ENCODE peak calls at places on chromosome 20, in seven cellular contexts. O, P, H, U, C, W and J are unnamed samples.

GRCh38 chr20:60372282-60372681 is 414.1 kb downstream of the CDH26 start:
- DNase-seq in O (no peak), P (no peak), H (no peak), U (no peak), C (no peak), W (no peak), J (no peak)

GRCh38 chr20:51376121-51376520 is 166.4 kb downstream of the NFATC2 start:
- DNase-seq in O (no peak), P (no peak), H (no peak), U (no peak), C (no peak), W (no peak), J (no peak)

GRCh38 chr20:62786100-62786499 is 10.2 kb upstream of the MRGBP start:
- DNase-seq in O (no peak), P (no peak), H (no peak), U (no peak), C (no peak), W (no peak), J (no peak)

GRCh38 chr20:59723607-59724456 is 119.5 kb downstream of the PHACTR3 start:
- DNase-seq in O (no peak), P (no peak), H (peak; percentile 98), U (no peak), C (no peak), W (no peak), J (no peak)

GRCh38 chr20:35561268-35561667 is 19.4 kb downstream of the ERGIC3 start:
- DNase-seq in O (no peak), P (peak; percentile 64), H (peak; percentile 75), U (no peak), C (no peak), W (peak; percentile 58), J (peak; percentile 34)

GRCh38 chr20:42027746-42028268 is 409.6 kb upstream of the CHD6 start:
- DNase-seq in O (no peak), P (no peak), H (peak; percentile 6), U (no peak), C (no peak), W (no peak), J (no peak)

GRCh38 chr20:60477958-60478357 is 519.7 kb downstream of the CDH26 start:
- DNase-seq in O (no peak), P (no peak), H (peak; percentile 32), U (no peak), C (no peak), W (no peak), J (no peak)

GRCh38 chr20:51570755-51571469 is 28.4 kb upstream of the NFATC2 start:
- DNase-seq in O (no peak), P (peak; percentile 34), H (no peak), U (no peak), C (no peak), W (no peak), J (no peak)

GRCh38 chr20:44342240-44342639 is 5.4 kb downstream of the R3HDML start:
- DNase-seq in O (no peak), P (no peak), H (no peak), U (no peak), C (no peak), W (no peak), J (no peak)

GRCh38 chr20:64044484-64045247 is 4.8 kb downstream of the SOX18 start:
- DNase-seq in O (no peak), P (peak; percentile 45), H (no peak), U (no peak), C (no peak), W (peak; percentile 86), J (no peak)

GRCh38 chr20:13458860-13459451 is 179.8 kb downstream of the TASP1 start:
- DNase-seq in O (no peak), P (peak; percentile 79), H (peak; percentile 54), U (no peak), C (no peak), W (peak; percentile 55), J (no peak)

GRCh38 chr20:57475388-57476072 is 49.4 kb downstream of the CTCFL start:
- DNase-seq in O (no peak), P (no peak), H (no peak), U (no peak), C (no peak), W (no peak), J (no peak)

GRCh38 chr20:13739726-13740649 is 44.7 kb downstream of the ESF1 start:
- DNase-seq in O (no peak), P (peak; percentile 33), H (peak; percentile 53), U (no peak), C (no peak), W (no peak), J (no peak)

GRCh38 chr20:11891081-11891826 is 26.4 kb upstream of the BTBD3 start:
- DNase-seq in O (peak; percentile 4), P (peak; percentile 39), H (peak; percentile 86), U (peak; percentile 88), C (peak; percentile 60), W (peak; percentile 39), J (peak; percentile 48)

GRCh38 chr20:36548704-36549627 is 7.6 kb downstream of the MYL9 start:
- DNase-seq in O (no peak), P (no peak), H (no peak), U (no peak), C (no peak), W (no peak), J (no peak)

GRCh38 chr20:41172296-41173140 is 35.2 kb downstream of the PLCG1 start:
- DNase-seq in O (no peak), P (no peak), H (no peak), U (no peak), C (no peak), W (no peak), J (no peak)

GRCh38 chr20:36153204-36153603 is 1.3 kb upstream of the EPB41L1 start:
- DNase-seq in O (no peak), P (no peak), H (no peak), U (peak; percentile 8), C (no peak), W (no peak), J (no peak)

GRCh38 chr20:48621256-48622078 is 206.3 kb downstream of the PREX1 start:
- DNase-seq in O (no peak), P (peak; percentile 19), H (peak; percentile 45), U (peak; percentile 73), C (no peak), W (peak; percentile 91), J (no peak)

GRCh38 chr20:23998392-23998791 is 9.8 kb upstream of the GGTLC1 start:
- DNase-seq in O (no peak), P (no peak), H (no peak), U (no peak), C (no peak), W (no peak), J (no peak)
- TF ChIP-seq CTCF in O (no peak), P (no peak), H (no peak), U (no peak), C (no peak), W (no peak), J (no peak)

DNA sequence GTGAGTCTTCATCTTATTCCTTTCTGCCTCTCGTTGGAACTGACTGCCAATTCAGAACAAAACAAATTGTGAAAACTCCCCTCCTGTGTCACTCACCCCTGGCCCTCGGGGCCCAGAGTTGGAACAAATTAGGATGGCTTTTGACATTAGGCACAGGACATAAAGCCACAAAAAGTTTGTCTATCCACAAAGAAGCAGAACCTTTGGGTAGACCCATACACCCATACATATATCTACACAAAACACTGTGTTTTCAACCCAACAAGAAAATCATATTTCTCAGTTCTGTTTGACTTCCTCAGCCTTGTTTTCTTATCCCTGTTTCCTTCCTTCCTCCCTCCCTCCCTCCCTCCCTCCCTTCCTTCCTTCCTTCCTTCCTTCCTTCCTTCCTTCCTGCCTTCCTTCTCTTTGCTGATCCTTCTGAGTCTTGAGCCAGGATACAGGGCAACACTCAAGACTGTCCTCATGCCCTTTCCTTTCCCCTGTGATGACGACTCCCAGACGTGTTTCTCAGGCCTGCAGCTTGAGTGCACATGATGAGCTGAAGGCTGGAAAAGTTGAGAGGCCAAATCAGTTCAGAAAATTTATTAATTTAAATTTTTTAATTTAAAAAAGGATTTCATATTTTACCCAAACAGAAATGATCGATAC is 41.7 kb upstream of the NKX2-2 start:
- DNase-seq in O (no peak), P (no peak), H (no peak), U (no peak), C (no peak), W (no peak), J (no peak)
- TF ChIP-seq CTCF in O (no peak), P (no peak), H (no peak), U (no peak), C (no peak), W (no peak), J (no peak)

DNA sequence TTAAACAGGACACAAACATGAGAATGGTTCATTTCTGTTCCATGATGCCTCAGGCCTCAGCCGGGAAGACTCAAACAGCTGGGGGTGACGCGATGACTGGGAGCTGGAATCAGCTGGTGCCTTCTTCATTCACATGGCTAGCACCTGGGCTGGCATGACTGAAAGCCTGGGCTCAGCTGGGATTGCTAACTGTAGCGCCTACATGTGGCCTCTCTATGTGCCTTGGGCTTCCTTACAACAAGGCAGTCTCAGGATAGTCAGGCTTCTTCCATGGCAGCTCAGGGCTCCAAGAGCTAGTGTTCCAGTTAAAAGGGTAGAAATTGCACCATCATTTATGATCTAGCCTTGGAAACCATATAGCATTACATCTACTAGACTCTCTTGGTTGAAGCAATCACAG is 6.4 kb upstream of the WFDC2 start:
- DNase-seq in O (no peak), P (no peak), H (no peak), U (no peak), C (no peak), W (no peak), J (no peak)
- TF ChIP-seq CTCF in O (no peak), P (no peak), H (no peak), U (no peak), C (no peak), W (no peak), J (no peak)

GRCh38 chr20:46894579-46894958 is at the start of gene EYA2:
- DNase-seq in O (no peak), P (no peak), H (no peak), U (no peak), C (peak; percentile 14), W (no peak), J (peak; percentile 17)
- TF ChIP-seq CTCF in O (no peak), P (no peak), H (no peak), U (no peak), C (no peak), W (no peak), J (no peak)

GRCh38 chr20:53493201-53493908 is 100.3 kb downstream of the ZNF217 start:
- DNase-seq in O (no peak), P (no peak), H (no peak), U (no peak), C (no peak), W (no peak), J (no peak)
- TF ChIP-seq CTCF in O (no peak), P (no peak), H (no peak), U (no peak), C (no peak), W (no peak), J (peak; percentile 40)